ENCODE peak calls at places on chromosomes 13 and 19, in nine cellular contexts. F is lung, L is testis, V is heart right ventricle, Z is cardiac muscle cell, N is BE2C, O is right cardiac atrium, A is NT2/D1, Q is small intestine. W is an unnamed sample.

GRCh38 chr13:111658150-111659100 is 338.0 kb downstream of the TEX29 start:
- DNase-seq in F (no peak), L (no peak), V (no peak), Z (peak; percentile 34), N (no peak), O (no peak), A (peak; percentile 61), Q (no peak), W (no peak)

GRCh38 chr13:112976526-112976925 is 7.5 kb downstream of the MCF2L start:
- DNase-seq in F (no peak), L (no peak), V (no peak), Z (no peak), N (no peak), O (no peak), A (no peak), Q (no peak), W (no peak)

GRCh38 chr19:10979950-10980349 is 19.1 kb downstream of the SMARCA4 start:
- DNase-seq in F (no peak), L (no peak), V (no peak), Z (no peak), N (no peak), O (no peak), A (no peak), Q (no peak), W (no peak)

GRCh38 chr13:76965759-76966421 is 17.6 kb downstream of the ACOD1 start:
- DNase-seq in F (no peak), L (peak; percentile 87), V (peak; percentile 50), Z (no peak), N (peak; percentile 81), O (peak; percentile 75), A (no peak), Q (no peak), W (no peak)

GRCh38 chr13:77774181-77774580 is 76.7 kb downstream of the SLAIN1 start:
- DNase-seq in F (no peak), L (no peak), V (no peak), Z (no peak), N (no peak), O (no peak), A (no peak), Q (no peak), W (no peak)

GRCh38 chr13:110442946-110443632 is 118.4 kb downstream of the RAB20 start:
- DNase-seq in F (no peak), L (no peak), V (no peak), Z (no peak), N (no peak), O (no peak), A (no peak), Q (no peak), W (no peak)

GRCh38 chr19:6588508-6589345 is 2.2 kb downstream of the CD70 start:
- DNase-seq in F (no peak), L (no peak), V (no peak), Z (no peak), N (no peak), O (no peak), A (no peak), Q (no peak), W (peak; percentile 13)

GRCh38 chr13:36718686-36719085 is 44.9 kb downstream of the SERTM1 start:
- DNase-seq in F (no peak), L (no peak), V (no peak), Z (no peak), N (no peak), O (no peak), A (no peak), Q (peak; percentile 37), W (no peak)

GRCh38 chr13:50152655-50153309 is 137.5 kb downstream of the KCNRG start:
- DNase-seq in F (no peak), L (no peak), V (no peak), Z (no peak), N (no peak), O (no peak), A (no peak), Q (peak; percentile 37), W (no peak)

GRCh38 chr19:31113250-31113685 is 236.0 kb downstream of the TSHZ3 start:
- DNase-seq in F (no peak), L (no peak), V (no peak), Z (no peak), N (no peak), O (no peak), A (no peak), Q (no peak), W (no peak)

GRCh38 chr19:29060833-29061364 is 152.1 kb downstream of the UQCRFS1 start:
- DNase-seq in F (no peak), L (no peak), V (no peak), Z (no peak), N (no peak), O (no peak), A (no peak), Q (no peak), W (no peak)

GRCh38 chr13:41821195-41821594 is 139.7 kb downstream of the VWA8 start:
- DNase-seq in F (no peak), L (no peak), V (no peak), Z (no peak), N (no peak), O (no peak), A (no peak), Q (no peak), W (no peak)

GRCh38 chr13:114099191-114099590 is 33.2 kb downstream of the RASA3 start:
- DNase-seq in F (no peak), L (peak; percentile 72), V (peak; percentile 70), Z (peak; percentile 82), N (peak; percentile 89), O (peak; percentile 91), A (no peak), Q (no peak), W (peak; percentile 13)

GRCh38 chr13:75181906-75182305 is 300.1 kb downstream of the TBC1D4 start:
- DNase-seq in F (no peak), L (no peak), V (no peak), Z (no peak), N (no peak), O (no peak), A (no peak), Q (no peak), W (no peak)

DNA sequence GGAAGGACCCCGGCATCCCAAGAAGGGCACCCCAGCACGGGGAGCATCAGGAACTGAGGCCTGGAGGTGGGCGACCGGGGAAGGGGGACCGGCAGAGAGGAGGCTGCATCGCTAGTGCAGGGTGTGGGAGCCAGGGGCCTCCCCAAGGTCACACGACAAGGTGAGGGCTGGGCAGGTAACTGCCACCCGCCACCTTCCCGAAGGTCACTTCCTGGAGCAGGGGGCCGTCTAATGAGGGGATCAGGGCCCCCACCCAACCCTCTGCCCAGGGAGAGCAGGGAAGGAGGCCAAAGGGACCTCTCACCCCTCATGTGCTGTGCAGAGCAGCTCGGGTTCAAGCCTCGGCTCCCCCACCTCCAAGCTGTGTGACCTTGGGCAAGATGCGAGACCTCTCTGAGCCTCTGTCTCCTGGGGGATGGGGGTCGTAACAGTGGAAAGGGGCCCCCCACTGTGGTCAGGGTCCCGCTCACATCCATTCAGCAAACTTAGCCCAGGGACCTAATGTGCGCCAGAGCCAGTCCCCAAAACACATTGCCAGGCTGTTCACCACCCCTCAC is 6.0 kb downstream of the ZBTB7A start:
- DNase-seq in F (no peak), L (no peak), V (no peak), Z (no peak), N (no peak), O (no peak), A (no peak), Q (peak; percentile 72), W (no peak)
- H3K4me1 ChIP-seq in F (peaks cover 55% of the 10 kb centered on the region), L (peaks cover 63% of the 10 kb centered on the region), V (peaks cover 74% of the 10 kb centered on the region), Z (peaks cover 3% of the 10 kb centered on the region), N (no peaks in the 10 kb centered on the region), O (peaks cover 23% of the 10 kb centered on the region), A (peaks cover 53% of the 10 kb centered on the region), Q (no peaks in the 10 kb centered on the region), W (peaks cover 43% of the 10 kb centered on the region)

GRCh38 chr19:1065606-1066109 is 1.3 kb upstream of the ARHGAP45 start:
- DNase-seq in F (peak; percentile 75), L (no peak), V (no peak), Z (peak; percentile 37), N (no peak), O (no peak), A (no peak), Q (peak; percentile 81), W (peak; percentile 18)
- H3K4me3 ChIP-seq in F (no peak overlapping the region), L (no peak overlapping the region), V (no peak overlapping the region), Z (no peak overlapping the region), N (no peak overlapping the region), O (no peak overlapping the region), A (peak overlapping the region; percentile 40), Q (no peak overlapping the region), W (peak overlapping the region; percentile 27)

GRCh38 chr19:51415187-51415586 is 2.3 kb downstream of the SIGLEC10 start:
- DNase-seq in F (no peak), L (no peak), V (no peak), Z (no peak), N (no peak), O (no peak), A (no peak), Q (no peak), W (no peak)
- H3K4me1 ChIP-seq in F (no peaks in the 10 kb centered on the region), L (no peaks in the 10 kb centered on the region), V (no peaks in the 10 kb centered on the region), Z (no peaks in the 10 kb centered on the region), N (no peaks in the 10 kb centered on the region), O (no peaks in the 10 kb centered on the region), A (peaks cover 5% of the 10 kb centered on the region), Q (no peaks in the 10 kb centered on the region), W (no peaks in the 10 kb centered on the region)

GRCh38 chr19:3589949-3590348 is 4.7 kb downstream of the GIPC3 start:
- DNase-seq in F (no peak), L (no peak), V (no peak), Z (no peak), N (no peak), O (no peak), A (no peak), Q (no peak), W (no peak)

GRCh38 chr19:3586124-3586626 is 897 bp downstream of the GIPC3 start:
- DNase-seq in F (no peak), L (no peak), V (no peak), Z (peak; percentile 42), N (peak; percentile 55), O (no peak), A (no peak), Q (no peak), W (no peak)

GRCh38 chr19:3586707-3587346 is 1.5 kb downstream of the GIPC3 start:
- DNase-seq in F (no peak), L (no peak), V (no peak), Z (no peak), N (no peak), O (no peak), A (no peak), Q (no peak), W (no peak)

GRCh38 chr19:3589439-3589838 is 4.2 kb downstream of the GIPC3 start:
- DNase-seq in F (no peak), L (no peak), V (no peak), Z (no peak), N (no peak), O (no peak), A (no peak), Q (no peak), W (no peak)

DNA sequence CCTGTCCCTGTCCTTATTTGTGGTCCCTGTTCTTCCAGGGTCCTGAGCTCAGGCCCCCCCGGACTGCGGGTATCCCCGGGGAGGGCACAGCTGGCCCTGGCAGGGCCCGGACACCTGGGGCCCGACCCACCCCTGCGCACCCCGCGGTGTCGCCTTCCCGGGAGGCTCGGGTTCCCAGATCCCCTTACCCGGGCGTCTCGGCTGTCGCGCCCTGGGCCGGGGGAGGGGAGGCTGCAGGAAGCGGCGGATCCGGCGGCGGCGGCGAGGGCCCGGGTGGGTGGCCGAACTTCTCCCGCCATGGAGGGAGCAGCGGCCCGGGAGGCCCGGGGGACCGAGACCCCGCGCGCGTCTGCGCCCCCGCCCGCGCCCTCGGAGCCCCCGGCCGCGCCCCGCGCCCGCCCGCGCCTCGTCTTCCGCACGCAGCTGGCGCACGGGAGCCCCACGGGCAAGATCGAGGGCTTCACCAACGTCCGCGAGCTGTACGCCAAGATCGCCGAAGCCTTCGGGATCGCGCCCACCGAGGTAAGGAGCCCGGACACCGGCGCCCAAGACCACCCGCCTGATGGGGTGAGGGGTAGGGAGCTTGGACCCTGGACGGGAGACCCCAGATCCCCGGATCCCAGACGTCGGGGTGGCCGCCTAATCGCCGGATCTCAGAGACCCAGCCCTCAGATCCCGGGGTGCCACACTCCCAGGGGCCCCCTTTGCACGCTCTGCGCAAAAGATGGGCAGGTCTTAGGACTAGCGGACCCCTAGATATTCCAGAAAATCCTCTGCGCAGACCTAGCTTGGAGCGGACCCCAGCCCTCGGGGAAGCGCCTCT is at the start of gene GIPC3:
- DNase-seq in F (no peak), L (no peak), V (no peak), Z (no peak), N (no peak), O (no peak), A (no peak), Q (no peak), W (peak; percentile 9)
- H3K4me3 ChIP-seq in F (peak within 1 kb of the TSS; percentile 25), L (no peak within 1 kb of the TSS), V (peak within 1 kb of the TSS; percentile 62), Z (peak within 1 kb of the TSS; percentile 14), N (no peak within 1 kb of the TSS), O (peak within 1 kb of the TSS; percentile 44), A (peak within 1 kb of the TSS; percentile 51), Q (no peak within 1 kb of the TSS), W (peak within 1 kb of the TSS; percentile 54)

W was measured in naive thymus-derived CD4-positive, alpha-beta T cell.